ENCODE peak calls at places on chromosome 5, in ten cellular contexts. Y is EL, V is T-helper 17 cell, C is COR-L47, T is NCI-H510A treated with DMSO at 0.1 percent for 48 hours, N is brain microvascular endothelial cell, D is non-pigmented ciliary epithelial cell, Q is fibroblast of pulmonary artery, P is NCI-H1694 treated with DMSO at 0.1 percent for 48 hours, H is T follicular helper cell. E is an unnamed sample.

GRCh38 chr5:15598294-15598902 is 98.4 kb downstream of the FBXL7 start:
- DNase-seq in P (peak; percentile 19), Y (peak; percentile 21), D (no peak), N (no peak), H (no peak), T (peak; percentile 7), C (no peak), V (no peak), Q (no peak), E (no peak)

GRCh38 chr5:17398439-17398838 is 99.6 kb upstream of the TAF11L2 start:
- DNase-seq in N (peak; percentile 89), T (no peak), H (no peak), V (no peak), Y (peak; percentile 94), C (no peak), P (peak; percentile 37), Q (peak; percentile 74), D (peak; percentile 83), E (no peak)

GRCh38 chr5:134511796-134512660 is 13.4 kb upstream of the JADE2 start:
- DNase-seq in T (peak; percentile 71), H (no peak), Y (peak; percentile 72), N (peak; percentile 40), D (no peak), Q (peak; percentile 73), P (no peak), C (no peak), V (no peak), E (no peak)

GRCh38 chr5:141694479-141694878 is 12.4 kb upstream of the ARAP3 start:
- DNase-seq in Y (no peak), P (no peak), T (peak; percentile 37), N (no peak), Q (no peak), V (no peak), D (no peak), C (peak; percentile 28), H (no peak), E (no peak)

GRCh38 chr5:81297531-81297930 is 3.9 kb upstream of the ZCCHC9 start:
- DNase-seq in Y (no peak), Q (no peak), H (no peak), N (no peak), C (no peak), V (no peak), P (no peak), D (no peak), T (no peak), E (no peak)

GRCh38 chr5:132815454-132815853 is 2.4 kb downstream of the SOWAHA start:
- DNase-seq in H (no peak), V (no peak), C (no peak), D (no peak), Q (no peak), N (no peak), Y (no peak), T (no peak), P (no peak), E (no peak)

GRCh38 chr5:157222506-157223230 is 42.0 kb downstream of the ITK start:
- DNase-seq in D (peak; percentile 36), Y (peak; percentile 50), C (no peak), H (peak; percentile 54), N (peak; percentile 44), T (no peak), P (no peak), V (no peak), Q (no peak), E (no peak)

GRCh38 chr5:137619191-137619870 is 116.6 kb downstream of the KLHL3 start:
- DNase-seq in T (peak; percentile 63), D (peak; percentile 71), Y (peak; percentile 97), H (no peak), C (peak; percentile 88), P (peak; percentile 77), V (no peak), Q (peak; percentile 94), N (peak; percentile 60), E (no peak)

GRCh38 chr5:1975406-1975715 is 92.6 kb upstream of the IRX4 start:
- DNase-seq in P (no peak), N (no peak), V (no peak), T (no peak), C (peak; percentile 11), H (no peak), Q (no peak), D (no peak), Y (no peak), E (no peak)

GRCh38 chr5:6732634-6733410 is 19.6 kb downstream of the TENT4A start:
- DNase-seq in V (no peak), Y (peak; percentile 93), T (no peak), N (peak; percentile 62), P (no peak), Q (peak; percentile 82), H (no peak), C (no peak), D (peak; percentile 32), E (no peak)

GRCh38 chr5:139660105-139660915 is 12.2 kb downstream of the CXXC5 start:
- DNase-seq in N (no peak), Y (peak; percentile 76), P (no peak), C (no peak), D (no peak), V (no peak), H (no peak), Q (no peak), T (peak; percentile 12), E (no peak)

GRCh38 chr5:132180134-132180745 is 47.4 kb downstream of the P4HA2 start:
- DNase-seq in Y (peak; percentile 79), T (peak; percentile 31), P (peak; percentile 22), V (no peak), H (no peak), Q (peak; percentile 82), D (peak; percentile 35), C (peak; percentile 28), N (peak; percentile 26), E (no peak)

GRCh38 chr5:24141046-24141445 is 503.7 kb downstream of the CDH10 start:
- DNase-seq in D (no peak), Y (no peak), Q (peak; percentile 1), T (no peak), H (no peak), V (no peak), N (no peak), P (no peak), C (no peak), E (no peak)

GRCh38 chr5:79728396-79728795 is 38.8 kb downstream of the CMYA5 start:
- DNase-seq in N (no peak), T (no peak), D (no peak), P (no peak), Y (peak; percentile 6), H (no peak), V (no peak), C (no peak), Q (no peak), E (no peak)

GRCh38 chr5:150249744-150250143 is 39.8 kb downstream of the CAMK2A start:
- DNase-seq in H (no peak), Y (no peak), D (no peak), V (no peak), T (no peak), N (no peak), P (no peak), Q (no peak), C (no peak), E (no peak)

GRCh38 chr5:90131734-90132133 is 277.8 kb downstream of the CETN3 start:
- DNase-seq in Y (no peak), C (no peak), V (no peak), D (no peak), N (no peak), P (no peak), Q (peak; percentile 4), H (no peak), T (no peak), E (no peak)

GRCh38 chr5:149831492-149831891 is 101.4 kb downstream of the PPARGC1B start:
- DNase-seq in V (no peak), Q (peak; percentile 39), Y (peak; percentile 73), C (no peak), H (no peak), D (no peak), N (peak; percentile 65), T (no peak), P (no peak), E (no peak)

GRCh38 chr5:166441-167372 is 24.6 kb upstream of the LRRC14B start:
- DNase-seq in N (no peak), D (no peak), Q (no peak), P (no peak), Y (no peak), C (no peak), V (no peak), H (no peak), T (no peak), E (no peak)

GRCh38 chr5:157059891-157060290 is 975 bp upstream of the HAVCR1 start:
- DNase-seq in Q (no peak), V (no peak), Y (no peak), P (no peak), C (no peak), N (no peak), T (no peak), D (no peak), H (no peak), E (no peak)

GRCh38 chr5:157611571-157612067 is 36.0 kb upstream of the ADAM19 start:
- DNase-seq in N (no peak), C (no peak), D (no peak), P (no peak), H (no peak), Y (no peak), V (no peak), Q (no peak), T (no peak), E (no peak)

GRCh38 chr5:52989025-52989780 is at the start of gene ITGA2:
- DNase-seq in Q (peak; percentile 53), N (peak; percentile 36), T (peak; percentile 11), Y (peak; percentile 65), P (peak; percentile 5), V (peak; percentile 16), C (peak; percentile 17), D (no peak), H (no peak), E (peak; percentile 3)

GRCh38 chr5:62042007-62042406 is 264.0 kb upstream of the KIF2A start:
- DNase-seq in C (peak; percentile 3), N (no peak), P (no peak), V (no peak), Y (no peak), D (no peak), H (no peak), Q (no peak), T (peak; percentile 3), E (no peak)

GRCh38 chr5:110623875-110624274 is 102.6 kb downstream of the TMEM232 start:
- DNase-seq in Y (no peak), Q (peak; percentile 16), V (no peak), T (no peak), H (no peak), P (no peak), D (peak; percentile 26), N (peak; percentile 5), C (no peak), E (no peak)

GRCh38 chr5:131545856-131546255 is 89.2 kb downstream of the RAPGEF6 start:
- DNase-seq in C (no peak), N (peak; percentile 58), P (no peak), V (no peak), D (peak; percentile 38), H (no peak), Q (peak; percentile 39), Y (peak; percentile 76), T (no peak), E (no peak)

GRCh38 chr5:176535655-176536131 is 1.5 kb downstream of the RNF44 start:
- DNase-seq in V (no peak), H (no peak), P (no peak), Q (no peak), T (no peak), D (no peak), C (no peak), N (no peak), Y (no peak), E (no peak)

GRCh38 chr5:154370730-154371334 is 75.0 kb upstream of the SAP30L start:
- DNase-seq in V (no peak), N (no peak), C (no peak), D (no peak), Y (no peak), H (no peak), T (no peak), P (no peak), Q (no peak), E (no peak)

GRCh38 chr5:160438316-160439204 is 16.9 kb downstream of the PTTG1 start:
- DNase-seq in T (peak; percentile 60), D (no peak), N (peak; percentile 72), P (peak; percentile 59), Q (peak; percentile 80), C (peak; percentile 53), H (peak; percentile 33), Y (peak; percentile 70), V (peak; percentile 32), E (peak; percentile 26)

GRCh38 chr5:111415053-111415452 is 97.3 kb downstream of the STARD4 start:
- DNase-seq in N (no peak), T (no peak), V (no peak), D (no peak), P (no peak), Y (no peak), Q (no peak), C (no peak), H (no peak), E (no peak)

E was measured in T-helper 1 cell.